ENCODE peak calls at places on chromosomes 2 and 18, in four cellular contexts. G, A, P and K are unnamed samples. For H3K4me1, the result is how much of the 10 kb centered on the place peaks cover.

GRCh38 chr2:122070241-122070731 is 314.8 kb downstream of the TSN start:
- DNase-seq in A (no peak), G (peak), P (no peak), K (no peak)

GRCh38 chr18:31101148-31102019 is 837 bp downstream of the DSC2 start:
- DNase-seq in G (peak), A (no peak), P (no peak), K (no peak)

GRCh38 chr2:235496239-235496621 is 2.4 kb downstream of the AGAP1 start:
- DNase-seq in G (no peak), P (no peak), A (peak), K (no peak)

GRCh38 chr18:37452015-37452414 is 113.6 kb downstream of the CELF4 start:
- DNase-seq in P (no peak), G (no peak), A (no peak), K (no peak)

GRCh38 chr2:27133195-27133875 is 1.1 kb downstream of the PREB start:
- DNase-seq in G (no peak), A (no peak), P (no peak), K (no peak)

GRCh38 chr2:42944744-42945415 is 152.5 kb upstream of the HAAO start:
- DNase-seq in G (peak), A (peak), P (no peak), K (no peak)

GRCh38 chr2:16553222-16553621 is 112.4 kb downstream of the CYRIA start:
- DNase-seq in P (no peak), G (peak), A (peak), K (no peak)

GRCh38 chr2:219289537-219290361 is 10.6 kb downstream of the DNAJB2 start:
- DNase-seq in G (peak), P (no peak), A (peak), K (no peak)

GRCh38 chr2:15048000-15048399 is 415.5 kb downstream of the LRATD1 start:
- DNase-seq in P (no peak), A (no peak), G (no peak), K (no peak)

GRCh38 chr2:175686002-175686401 is 316.1 kb downstream of the LNPK start:
- DNase-seq in P (no peak), A (no peak), G (no peak), K (no peak)

GRCh38 chr2:166126014-166126639 is 1.7 kb downstream of the SCN1A start:
- DNase-seq in P (no peak), G (peak), A (no peak), K (no peak)

GRCh38 chr2:143617803-143618415 is 488.7 kb downstream of the ARHGAP15 start:
- DNase-seq in A (no peak), P (no peak), G (no peak), K (no peak)

GRCh38 chr18:2686349-2686968 is 30.9 kb downstream of the SMCHD1 start:
- DNase-seq in P (no peak), A (no peak), G (no peak), K (no peak)

GRCh38 chr2:54404270-54404669 is 51.9 kb upstream of the SPTBN1 start:
- DNase-seq in G (peak), A (peak), P (no peak), K (no peak)

GRCh38 chr2:45928946-45929345 is 277.5 kb downstream of the PRKCE start:
- DNase-seq in A (no peak), P (no peak), G (no peak), K (no peak)

GRCh38 chr18:34978953-34979608 is 62.1 kb upstream of the MAPRE2 start:
- DNase-seq in P (no peak), A (peak), G (peak), K (peak)

GRCh38 chr18:74546007-74546406 is 11.7 kb downstream of the CNDP1 start:
- DNase-seq in A (no peak), P (no peak), G (no peak), K (no peak)

GRCh38 chr2:240957656-240958365 is 40.6 kb upstream of the SNED1 start:
- DNase-seq in G (peak), P (no peak), A (no peak), K (no peak)

GRCh38 chr18:63376493-63377053 is 9.6 kb upstream of the KDSR start:
- DNase-seq in A (peak), G (peak), P (no peak), K (no peak)

GRCh38 chr2:36371070-36371962 is 15.7 kb downstream of the CRIM1 start:
- DNase-seq in G (peak), P (no peak), A (no peak), K (no peak)

GRCh38 chr2:36368438-36368837 is 12.9 kb downstream of the CRIM1 start:
- DNase-seq in A (no peak), G (no peak), P (no peak), K (no peak)

GRCh38 chr2:36369163-36369562 is 13.6 kb downstream of the CRIM1 start:
- DNase-seq in A (no peak), P (no peak), G (no peak), K (no peak)

GRCh38 chr2:36370281-36370680 is 14.7 kb downstream of the CRIM1 start:
- DNase-seq in P (no peak), A (no peak), G (no peak), K (no peak)

DNA sequence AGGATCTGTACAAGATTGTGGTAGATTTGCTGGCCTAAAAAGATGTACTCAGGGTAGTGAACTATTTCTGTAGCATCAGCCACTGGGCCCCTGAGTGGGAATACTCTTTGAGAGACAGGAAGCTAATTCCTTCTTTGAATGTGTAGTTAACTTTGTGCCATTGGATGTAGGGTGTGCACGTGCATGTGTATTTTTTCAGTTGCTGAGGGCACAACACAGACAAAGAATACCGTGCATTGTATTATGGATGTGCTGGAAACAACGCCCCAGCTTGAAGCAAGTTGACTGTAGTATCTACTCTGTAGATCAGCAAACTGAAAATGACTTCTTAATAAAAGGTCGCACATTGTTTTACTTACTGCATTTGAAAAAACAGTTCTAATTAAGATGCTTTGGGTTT is 14.1 kb downstream of the CRIM1 start:
- DNase-seq in G (no peak), A (no peak), P (no peak), K (no peak)
- H3K4me1 ChIP-seq in G (under half), A (under half), P (half or more), K (under half)

GRCh38 chr2:20291106-20291564 is 59.5 kb downstream of the PUM2 start:
- DNase-seq in P (no peak), G (peak), A (peak), K (no peak)
- H3K27ac ChIP-seq in P (peak), G (peak), A (no peak), K (no peak)

DNA sequence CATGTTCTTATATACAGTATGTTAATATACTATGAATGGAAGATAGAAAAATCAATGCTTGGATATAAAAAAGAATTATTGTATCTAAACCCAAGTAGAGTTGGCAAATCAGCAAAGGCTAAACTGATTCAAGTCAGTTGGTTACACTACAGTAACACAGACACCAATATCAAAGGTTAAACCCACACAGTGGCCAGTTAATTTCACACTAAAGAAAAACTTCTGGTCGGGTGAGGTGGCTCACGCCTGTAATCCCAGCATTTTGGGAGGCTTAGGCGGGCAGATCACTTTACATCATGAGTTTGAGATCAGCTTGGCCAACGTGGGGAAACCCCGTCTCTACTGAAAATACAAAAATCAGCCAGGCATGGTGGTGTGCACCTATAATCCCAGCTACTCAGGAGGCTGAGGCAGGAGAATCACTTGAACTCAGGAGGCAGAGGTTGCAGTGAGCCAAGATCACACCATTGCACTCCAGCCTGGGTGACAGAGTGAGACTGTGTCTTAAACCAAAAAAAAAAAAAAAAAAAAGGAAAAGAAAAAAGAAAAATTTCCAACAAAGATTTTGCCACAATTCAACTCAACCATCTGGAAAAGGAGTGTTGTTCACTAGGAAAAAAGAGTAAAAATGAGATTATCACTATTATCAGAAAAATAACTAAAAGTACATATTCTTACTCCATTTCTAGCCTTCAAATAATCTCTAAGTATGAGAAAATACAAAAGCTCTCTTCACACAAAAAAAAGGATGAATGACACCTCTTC is 8.9 kb downstream of the FBXO11 start:
- DNase-seq in A (no peak), G (no peak), P (no peak), K (no peak)
- H3K4me1 ChIP-seq in A (under half), G (under half), P (half or more), K (half or more)

GRCh38 chr2:216497382-216497781 is 1.3 kb upstream of the RPL37A start:
- DNase-seq in P (no peak), G (no peak), A (no peak), K (no peak)
- H3K27ac ChIP-seq in P (no peak), G (peak), A (peak), K (no peak)

GRCh38 chr2:237596518-237596855 is 6.0 kb upstream of the RAB17 start:
- DNase-seq in A (no peak), G (no peak), P (no peak), K (no peak)

GRCh38 chr2:237592425-237592980 is 2.0 kb upstream of the RAB17 start:
- DNase-seq in G (no peak), P (no peak), A (no peak), K (no peak)

GRCh38 chr2:237593596-237594310 is 3.2 kb upstream of the RAB17 start:
- DNase-seq in G (no peak), P (no peak), A (no peak), K (no peak)

GRCh38 chr2:237593036-237593435 is 2.5 kb upstream of the RAB17 start:
- DNase-seq in G (no peak), P (no peak), A (no peak), K (no peak)

DNA sequence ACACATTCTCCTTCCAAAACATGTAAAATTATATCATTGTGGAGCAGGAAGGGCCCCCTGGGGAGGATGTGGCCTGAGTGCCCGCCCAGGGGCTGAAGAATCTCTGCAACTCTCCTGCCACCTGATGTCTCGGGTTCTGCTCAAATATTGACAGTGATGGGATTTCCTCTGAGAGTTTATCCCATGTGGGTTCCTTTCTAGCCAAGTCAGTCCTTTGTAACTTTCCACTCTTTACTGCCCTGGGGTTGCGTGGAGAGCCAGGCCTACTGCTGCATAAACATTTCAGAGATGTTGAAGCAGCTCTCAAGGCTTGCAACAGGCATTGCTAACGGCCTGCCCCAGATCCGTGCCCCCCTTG is 4.0 kb upstream of the RAB17 start:
- DNase-seq in A (peak), P (no peak), G (peak), K (no peak)
- H3K4me1 ChIP-seq in A (under half), P (half or more), G (under half), K (under half)

DNA sequence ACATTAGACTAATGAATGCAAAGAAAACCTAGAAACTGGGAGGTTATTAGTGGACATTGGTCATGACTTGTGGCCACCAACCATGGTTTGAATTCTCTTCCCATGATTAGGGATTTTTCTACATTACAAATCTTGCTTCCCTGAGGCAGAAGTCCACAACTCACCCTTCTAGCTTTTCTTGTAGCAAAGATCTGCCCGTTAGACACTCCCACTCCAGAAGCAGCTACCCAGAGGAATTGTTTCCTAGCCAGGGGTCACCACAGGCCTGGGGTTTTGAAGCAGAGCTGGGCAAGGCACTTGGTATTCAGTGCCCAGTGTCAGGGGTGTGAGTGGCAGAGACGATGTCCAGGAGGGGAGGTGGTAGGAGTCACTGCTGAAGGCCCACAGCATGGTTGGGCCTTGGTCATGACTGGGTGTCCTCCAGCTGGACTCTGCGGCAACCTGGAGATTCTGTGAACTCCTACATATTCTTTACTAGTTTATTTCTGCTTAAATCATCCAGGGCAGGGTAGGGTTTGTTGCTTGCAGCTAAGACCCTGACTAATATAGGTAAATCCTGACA is 54.9 kb downstream of the ACTR2 start:
- DNase-seq in G (no peak), P (no peak), A (no peak), K (no peak)
- H3K27ac ChIP-seq in G (no peak), P (no peak), A (no peak), K (no peak)